ENCODE peak calls at places on chromosomes 4 and X, in eight cellular contexts. S is left cardiac atrium; U is ELR; J is stimulated activated CD8-positive, alpha-beta memory T cell treated with anti-CD3 and anti-CD28 coated beads, Interleukin-4, amount 100 ng/mL, for 1 hour; E is AG10803; N is LHCN-M2; M is germinal center; Z is ureter. G is an unnamed sample.

GRCh38 chr4:96993528-96993927 is 1149.7 kb downstream of the STPG2 start:
- DNase-seq in S (no peak), U (no peak), J (no peak), E (no peak), N (no peak), M (no peak), Z (no peak), G (no peak)

GRCh38 chr4:53273726-53274125 is 92.1 kb downstream of the SCFD2 start:
- DNase-seq in S (no peak), U (peak), J (no peak), E (peak), N (peak), M (no peak), Z (no peak), G (no peak)

GRCh38 chr4:151430737-151431457 is 21.9 kb downstream of the FHIP1A start:
- DNase-seq in S (no peak), U (no peak), J (no peak), E (no peak), N (no peak), M (no peak), Z (no peak), G (no peak)

GRCh38 chrX:331145-331771 is 12.7 kb upstream of the GTPBP6 start:
- DNase-seq in S (peak), U (peak), J (no peak), E (peak), N (peak), M (no peak), Z (no peak), G (no peak)

GRCh38 chr4:141913928-141914327 is 277.5 kb downstream of the IL15 start:
- DNase-seq in S (no peak), U (no peak), J (no peak), E (peak), N (no peak), M (no peak), Z (no peak), G (no peak)

GRCh38 chr4:146053901-146054300 is 115.3 kb upstream of the ZNF827 start:
- DNase-seq in S (no peak), U (no peak), J (no peak), E (no peak), N (no peak), M (no peak), Z (no peak), G (no peak)

GRCh38 chr4:46648088-46648744 is 258.3 kb upstream of the GABRA2 start:
- DNase-seq in S (no peak), U (peak), J (no peak), E (no peak), N (no peak), M (no peak), Z (no peak), G (no peak)

GRCh38 chr4:4759233-4759632 is 100.2 kb upstream of the MSX1 start:
- DNase-seq in S (no peak), U (no peak), J (no peak), E (no peak), N (no peak), M (no peak), Z (no peak), G (no peak)

GRCh38 chr4:73674451-73674919 is 54.2 kb upstream of the RASSF6 start:
- DNase-seq in S (peak), U (peak), J (no peak), E (peak), N (no peak), M (no peak), Z (no peak), G (no peak)

GRCh38 chr4:129218355-129218754 is 122.4 kb downstream of the C4orf33 start:
- DNase-seq in S (no peak), U (peak), J (no peak), E (no peak), N (peak), M (no peak), Z (no peak), G (peak)

GRCh38 chr4:19002170-19002569 is 980.6 kb upstream of the LCORL start:
- DNase-seq in S (no peak), U (no peak), J (no peak), E (no peak), N (no peak), M (no peak), Z (no peak), G (no peak)

G was measured in midbrain.